ENCODE peak calls at places on chromosome X, in four cellular contexts. Y, F, A and C are unnamed samples.

GRCh38 chrX:132750312-132751042 is 208.0 kb downstream of the HS6ST2 start:
- DNase-seq in F (no peak), A (no peak), Y (no peak), C (no peak)

GRCh38 chrX:78708830-78709229 is 38.7 kb upstream of the LPAR4 start:
- DNase-seq in Y (no peak), A (no peak), F (peak; percentile 70), C (no peak)

GRCh38 chrX:85052636-85053343 is 49.1 kb downstream of the APOOL start:
- DNase-seq in Y (peak; percentile 81), A (no peak), F (no peak), C (peak; percentile 45)

GRCh38 chrX:97016106-97016505 is 132.4 kb downstream of the RPA4 start:
- DNase-seq in Y (peak; percentile 12), A (no peak), F (no peak), C (no peak)

GRCh38 chrX:118383120-118383519 is 37.2 kb downstream of the WDR44 start:
- DNase-seq in Y (no peak), A (no peak), F (no peak), C (no peak)

GRCh38 chrX:44344194-44344593 is 722 bp upstream of the EFHC2 start:
- DNase-seq in F (no peak), Y (no peak), A (peak; percentile 73), C (no peak)

GRCh38 chrX:26918633-26919032 is 544.5 kb downstream of the PPP4R3C start:
- DNase-seq in F (no peak), Y (peak; percentile 14), A (no peak), C (no peak)

GRCh38 chrX:9429767-9430166 is 35.1 kb upstream of the TBL1X start:
- DNase-seq in F (no peak), Y (no peak), A (no peak), C (no peak)

GRCh38 chrX:74382613-74383012 is 38.7 kb upstream of the SLC16A2 start:
- DNase-seq in Y (peak; percentile 80), F (peak; percentile 72), A (no peak), C (peak; percentile 29)

GRCh38 chrX:119870626-119871131 is 854 bp downstream of the RNF113A start:
- DNase-seq in Y (peak; percentile 14), F (peak; percentile 52), A (no peak), C (no peak)

GRCh38 chrX:39203427-39203826 is 402.2 kb downstream of the MID1IP1 start:
- DNase-seq in Y (no peak), A (no peak), F (no peak), C (no peak)

GRCh38 chrX:153366119-153366518 is 32.2 kb downstream of the ZNF275 start:
- DNase-seq in F (no peak), A (no peak), Y (no peak), C (no peak)

GRCh38 chrX:153869473-153870287 is 16.3 kb downstream of the L1CAM start:
- DNase-seq in Y (no peak), A (peak; percentile 66), F (no peak), C (no peak)

GRCh38 chrX:109818921-109819320 is 85.9 kb upstream of the ACSL4 start:
- DNase-seq in F (no peak), A (no peak), Y (peak; percentile 11), C (no peak)

GRCh38 chrX:21993265-21993664 is 38.9 kb upstream of the PHEX start:
- DNase-seq in A (peak; percentile 74), F (peak; percentile 72), Y (peak; percentile 24), C (no peak)

GRCh38 chrX:75303795-75304194 is 29.9 kb downstream of the UPRT start:
- DNase-seq in A (no peak), Y (peak; percentile 14), F (no peak), C (peak; percentile 13)

GRCh38 chrX:68945603-68946228 is 116.9 kb downstream of the EFNB1 start:
- DNase-seq in Y (peak; percentile 83), F (peak; percentile 30), A (no peak), C (no peak)

GRCh38 chrX:118807151-118808017 is 16.2 kb upstream of the ZCCHC12 start:
- DNase-seq in F (no peak), Y (peak; percentile 54), A (no peak), C (no peak)

GRCh38 chrX:43970528-43970927 is 2.7 kb downstream of the NDP start:
- DNase-seq in F (no peak), A (no peak), Y (no peak), C (no peak)

GRCh38 chrX:38879631-38880220 is 78.5 kb downstream of the MID1IP1 start:
- DNase-seq in A (no peak), F (peak; percentile 66), Y (no peak), C (no peak)

GRCh38 chrX:2875798-2876399 is 47.2 kb downstream of the GYG2 start:
- DNase-seq in F (no peak), A (no peak), Y (peak; percentile 14), C (no peak)

GRCh38 chrX:136028383-136028984 is 43.2 kb downstream of the SLC9A6 start:
- DNase-seq in A (no peak), F (no peak), Y (peak; percentile 81), C (no peak)

GRCh38 chrX:19625612-19626011 is 110.3 kb upstream of the MAP3K15 start:
- DNase-seq in A (no peak), F (no peak), Y (no peak), C (no peak)

GRCh38 chrX:81174286-81174685 is 27.4 kb downstream of the HMGN5 start:
- DNase-seq in Y (peak; percentile 49), F (no peak), A (no peak), C (no peak)

GRCh38 chrX:148530464-148531077 is 30.2 kb downstream of the AFF2 start:
- DNase-seq in Y (peak; percentile 43), A (no peak), F (no peak), C (no peak)

GRCh38 chrX:50100188-50100587 is 100.6 kb downstream of the AKAP4 start:
- DNase-seq in Y (no peak), F (no peak), A (no peak), C (no peak)

GRCh38 chrX:44667771-44668170 is 125.1 kb upstream of the FUNDC1 start:
- DNase-seq in A (no peak), Y (no peak), F (no peak), C (no peak)

GRCh38 chrX:151871244-151871643 is 41.4 kb upstream of the MAGEA4 start:
- DNase-seq in Y (peak; percentile 66), F (no peak), A (no peak), C (peak; percentile 81)

GRCh38 chrX:25019707-25020390 is 4.1 kb upstream of the ARX start:
- DNase-seq in F (no peak), A (no peak), Y (no peak), C (no peak)

GRCh38 chrX:92231391-92231790 is 452.2 kb downstream of the PCDH11X start:
- DNase-seq in F (no peak), Y (no peak), A (no peak), C (no peak)

GRCh38 chrX:115972717-115973116 is 197.8 kb upstream of the AGTR2 start:
- DNase-seq in A (no peak), F (no peak), Y (no peak), C (no peak)

GRCh38 chrX:115968436-115969252 is 201.9 kb upstream of the AGTR2 start:
- DNase-seq in Y (peak; percentile 22), F (peak; percentile 82), A (peak; percentile 74), C (no peak)

GRCh38 chrX:115970718-115971117 is 199.8 kb upstream of the AGTR2 start:
- DNase-seq in A (no peak), F (no peak), Y (no peak), C (no peak)

GRCh38 chrX:115966920-115967319 is 203.6 kb upstream of the AGTR2 start:
- DNase-seq in Y (no peak), A (no peak), F (no peak), C (no peak)
- H3K4me3 ChIP-seq in Y (no peak overlapping the region), A (no peak overlapping the region), F (no peak overlapping the region), C (no peak overlapping the region)

GRCh38 chrX:314781-315595 is 3.6 kb downstream of the GTPBP6 start:
- DNase-seq in Y (peak; percentile 13), F (peak; percentile 62), A (peak; percentile 71), C (no peak)
- H3K36me3 ChIP-seq in Y (peaks cover 31% of the 10 kb centered on the region), F (peaks cover 41% of the 10 kb centered on the region), A (peaks cover 16% of the 10 kb centered on the region), C (peaks cover 21% of the 10 kb centered on the region)

GRCh38 chrX:112832481-112833095 is 8.0 kb downstream of the AMOT start:
- DNase-seq in Y (no peak), F (no peak), A (peak; percentile 76), C (no peak)
- H3K4me3 ChIP-seq in Y (no peak overlapping the region), F (no peak overlapping the region), A (no peak overlapping the region), C (no peak overlapping the region)

GRCh38 chrX:48997865-48998264 is 4.2 kb downstream of the GRIPAP1 start:
- DNase-seq in F (no peak), A (no peak), Y (no peak), C (no peak)
- H3K36me3 ChIP-seq in F (peaks cover 3% of the 10 kb centered on the region), A (peaks cover 7% of the 10 kb centered on the region), Y (no peaks in the 10 kb centered on the region), C (peaks cover 7% of the 10 kb centered on the region)

GRCh38 chrX:40272141-40272540 is 174.4 kb upstream of the BCOR start:
- DNase-seq in Y (no peak), A (no peak), F (no peak), C (no peak)
- H3K4me3 ChIP-seq in Y (no peak overlapping the region), A (no peak overlapping the region), F (no peak overlapping the region), C (no peak overlapping the region)

GRCh38 chrX:70359458-70359857 is 63.7 kb upstream of the GDPD2 start:
- DNase-seq in F (no peak), A (no peak), Y (no peak), C (no peak)
- H3K36me3 ChIP-seq in F (no peaks in the 10 kb centered on the region), A (no peaks in the 10 kb centered on the region), Y (no peaks in the 10 kb centered on the region), C (no peaks in the 10 kb centered on the region)